ENCODE peak calls at places on chromosome 13, in seven cellular contexts. B is tibial nerve, O is cardiac muscle cell, S is cardiac fibroblast, P is AG10803, L is psoas muscle, T is PC-9. Y is an unnamed sample.

GRCh38 chr13:25699056-25699455 is 327.3 kb downstream of the ATP8A2 start:
- DNase-seq in B (no peak), O (no peak), S (no peak), P (no peak), L (no peak), T (no peak), Y (no peak)

GRCh38 chr13:101596803-101597202 is 144.3 kb downstream of the ITGBL1 start:
- DNase-seq in B (no peak), O (no peak), S (no peak), P (no peak), L (no peak), T (no peak), Y (no peak)

GRCh38 chr13:94994506-94994905 is 282.2 kb upstream of the SOX21 start:
- DNase-seq in B (no peak), O (no peak), S (no peak), P (no peak), L (no peak), T (no peak), Y (no peak)

GRCh38 chr13:24923305-24923640 is 159.3 kb downstream of the RNF17 start:
- DNase-seq in B (peak), O (no peak), S (peak), P (peak), L (no peak), T (no peak), Y (no peak)

GRCh38 chr13:110571897-110572777 is 10.6 kb upstream of the RAB20 start:
- DNase-seq in B (no peak), O (no peak), S (no peak), P (no peak), L (no peak), T (no peak), Y (no peak)

GRCh38 chr13:100176781-100177389 is 88.0 kb downstream of the PCCA start:
- DNase-seq in B (no peak), O (peak), S (peak), P (peak), L (no peak), T (no peak), Y (no peak)

GRCh38 chr13:50277127-50277526 is 261.9 kb downstream of the KCNRG start:
- DNase-seq in B (no peak), O (no peak), S (no peak), P (no peak), L (no peak), T (no peak), Y (no peak)

GRCh38 chr13:47087841-47088240 is 191.0 kb upstream of the HTR2A start:
- DNase-seq in B (no peak), O (no peak), S (peak), P (peak), L (no peak), T (no peak), Y (no peak)

GRCh38 chr13:51804295-51805172 is 571 bp upstream of the DHRS12 start:
- DNase-seq in B (peak), O (no peak), S (no peak), P (no peak), L (peak), T (no peak), Y (no peak)

GRCh38 chr13:28552288-28552687 is 57.4 kb upstream of the FLT1 start:
- DNase-seq in B (no peak), O (no peak), S (no peak), P (no peak), L (no peak), T (no peak), Y (no peak)

GRCh38 chr13:30744056-30744684 is 8.8 kb downstream of the ALOX5AP start:
- DNase-seq in B (no peak), O (no peak), S (peak), P (no peak), L (no peak), T (peak), Y (no peak)

GRCh38 chr13:31200636-31200970 is 828 bp downstream of the B3GLCT start:
- DNase-seq in B (no peak), O (peak), S (peak), P (peak), L (peak), T (no peak), Y (peak)

GRCh38 chr13:26186995-26187394 is 35.1 kb downstream of the RNF6 start:
- DNase-seq in B (no peak), O (no peak), S (no peak), P (no peak), L (no peak), T (peak), Y (no peak)

GRCh38 chr13:80224468-80224867 is 116.5 kb downstream of the SPRY2 start:
- DNase-seq in B (no peak), O (no peak), S (peak), P (no peak), L (no peak), T (no peak), Y (no peak)

GRCh38 chr13:26011996-26012688 is 39.7 kb downstream of the SHISA2 start:
- DNase-seq in B (no peak), O (no peak), S (no peak), P (no peak), L (no peak), T (no peak), Y (no peak)

GRCh38 chr13:77779461-77780272 is 82.2 kb downstream of the SLAIN1 start:
- DNase-seq in B (peak), O (peak), S (peak), P (peak), L (no peak), T (peak), Y (peak)

GRCh38 chr13:83730674-83731073 is 151.6 kb downstream of the SLITRK1 start:
- DNase-seq in B (no peak), O (no peak), S (no peak), P (no peak), L (no peak), T (no peak), Y (no peak)
- H3K4me3 ChIP-seq in B (no peak), O (no peak), S (no peak), P (no peak), L (no peak), T (no peak), Y (no peak)

GRCh38 chr13:67223742-67224141 is 6.4 kb downstream of the PCDH9 start:
- DNase-seq in B (no peak), O (no peak), S (no peak), P (no peak), L (no peak), T (no peak), Y (no peak)

GRCh38 chr13:67225252-67226159 is 4.6 kb downstream of the PCDH9 start:
- DNase-seq in B (no peak), O (no peak), S (no peak), P (no peak), L (peak), T (no peak), Y (no peak)

GRCh38 chr13:67223024-67223423 is 7.1 kb downstream of the PCDH9 start:
- DNase-seq in B (no peak), O (no peak), S (peak), P (peak), L (no peak), T (no peak), Y (no peak)

GRCh38 chr13:67226686-67227085 is 3.5 kb downstream of the PCDH9 start:
- DNase-seq in B (no peak), O (no peak), S (no peak), P (no peak), L (no peak), T (no peak), Y (no peak)

GRCh38 chr13:67224148-67224846 is 5.8 kb downstream of the PCDH9 start:
- DNase-seq in B (peak), O (peak), S (peak), P (peak), L (peak), T (peak), Y (peak)
- H3K4me3 ChIP-seq in B (no peak), O (no peak), S (peak), P (peak), L (peak), T (no peak), Y (no peak)

DNA sequence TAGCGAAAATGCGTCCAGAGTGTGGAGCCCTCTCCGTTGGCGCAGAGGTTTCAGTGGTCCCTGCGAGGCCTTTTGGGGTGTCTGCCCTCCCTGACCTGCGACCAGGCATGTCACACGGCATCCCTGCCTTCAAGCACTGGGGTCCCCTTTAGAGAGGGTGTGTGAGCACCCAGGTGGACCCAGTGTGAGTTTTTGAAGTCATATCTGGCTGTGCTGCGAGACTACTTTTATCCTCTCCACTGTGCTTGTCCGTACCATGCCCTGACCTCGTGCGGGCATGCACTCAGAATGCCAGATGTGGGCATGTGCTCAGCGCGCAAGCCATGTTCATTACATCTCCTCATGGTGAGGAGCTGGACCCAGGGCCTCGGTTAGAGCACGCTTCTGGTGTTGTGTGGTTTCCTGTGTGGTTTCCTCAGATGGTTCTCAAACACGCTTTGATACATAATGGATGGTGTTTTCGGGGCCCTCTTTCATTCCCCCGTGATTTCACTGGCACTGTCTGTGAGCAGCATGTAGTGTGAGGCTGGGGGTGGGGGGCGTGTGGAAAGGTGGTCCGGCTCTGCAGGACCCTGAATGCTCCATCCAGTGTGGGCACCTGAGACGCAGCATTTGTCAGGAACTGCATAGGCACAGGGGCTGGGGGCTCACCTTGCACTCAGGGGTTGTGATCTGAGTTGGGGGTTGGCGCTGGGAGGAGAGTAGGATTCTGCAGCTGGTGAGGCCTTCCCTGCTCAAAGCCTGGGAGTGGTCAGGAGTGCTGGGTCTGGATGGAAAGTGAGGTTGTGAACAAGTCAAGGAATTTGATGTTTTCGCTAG is 2.3 kb downstream of the TFDP1 start:
- DNase-seq in B (no peak), O (no peak), S (no peak), P (no peak), L (peak), T (no peak), Y (no peak)
- H3K4me3 ChIP-seq in B (no peak), O (no peak), S (no peak), P (no peak), L (no peak), T (no peak), Y (no peak)

GRCh38 chr13:23570931-23571330 is 719 bp downstream of the TNFRSF19 start:
- DNase-seq in B (no peak), O (no peak), S (peak), P (peak), L (no peak), T (no peak), Y (no peak)
- H3K4me3 ChIP-seq in B (peak), O (peak), S (no peak), P (peak), L (peak), T (no peak), Y (peak)